ENCODE peak calls at places on chromosome 4, in four cellular contexts. Z, N, E and W are unnamed samples.

GRCh38 chr4:67988986-67989385 is 25.7 kb upstream of the TMPRSS11A start:
- DNase-seq in E (no peak), N (no peak), Z (no peak), W (no peak)

GRCh38 chr4:85932371-85933305 is 427.2 kb downstream of the MAPK10 start:
- DNase-seq in Z (peak), E (no peak), N (no peak), W (no peak)

GRCh38 chr4:184437988-184438774 is 36.2 kb downstream of the IRF2 start:
- DNase-seq in N (no peak), E (no peak), Z (no peak), W (no peak)

GRCh38 chr4:58849026-58849425 is 1738.8 kb upstream of the IGFBP7 start:
- DNase-seq in Z (no peak), N (no peak), E (no peak), W (no peak)

GRCh38 chr4:83910693-83911092 is 374.8 kb downstream of the GPAT3 start:
- DNase-seq in Z (no peak), N (no peak), E (no peak), W (no peak)

GRCh38 chr4:144872508-144873293 is 225.3 kb downstream of the ANAPC10 start:
- DNase-seq in E (no peak), Z (no peak), N (no peak), W (no peak)

GRCh38 chr4:43564601-43565000 is 672.1 kb downstream of the GRXCR1 start:
- DNase-seq in N (no peak), Z (no peak), E (no peak), W (no peak)

GRCh38 chr4:190020790-190021717 is 6.0 kb downstream of the FRG2 start:
- DNase-seq in Z (peak), N (no peak), E (peak), W (no peak)

GRCh38 chr4:185235480-185236154 is 26.2 kb downstream of the SNX25 start:
- DNase-seq in Z (no peak), E (no peak), N (no peak), W (no peak)

GRCh38 chr4:111602848-111603247 is 542.4 kb upstream of the FAM241A start:
- DNase-seq in N (no peak), E (no peak), Z (no peak), W (no peak)

GRCh38 chr4:1085404-1085799 is 28.0 kb downstream of the RNF212 start:
- DNase-seq in E (no peak), Z (no peak), N (no peak), W (no peak)

GRCh38 chr4:22264261-22264660 is 251.6 kb downstream of the ADGRA3 start:
- DNase-seq in E (no peak), Z (no peak), N (no peak), W (no peak)

GRCh38 chr4:106650701-106651100 is 282.1 kb upstream of the GIMD1 start:
- DNase-seq in N (no peak), E (no peak), Z (no peak), W (no peak)

GRCh38 chr4:38188631-38189101 is 228.5 kb downstream of the PTTG2 start:
- DNase-seq in E (no peak), Z (no peak), N (no peak), W (no peak)

GRCh38 chr4:7539659-7540058 is 104.9 kb upstream of the PSAPL1 start:
- DNase-seq in E (peak), Z (peak), N (peak), W (no peak)

GRCh38 chr4:15416357-15417327 is 11.2 kb upstream of the C1QTNF7 start:
- DNase-seq in E (no peak), Z (no peak), N (no peak), W (no peak)

GRCh38 chr4:111037591-111037990 is 414.7 kb upstream of the PITX2 start:
- DNase-seq in N (no peak), Z (no peak), E (no peak), W (no peak)

GRCh38 chr4:88054909-88055308 is 47.5 kb downstream of the PKD2 start:
- DNase-seq in Z (peak), E (no peak), N (no peak), W (no peak)

GRCh38 chr4:122857160-122857559 is 30.5 kb downstream of the FGF2 start:
- DNase-seq in E (no peak), N (no peak), Z (no peak), W (no peak)
- H3K27ac ChIP-seq in E (no peak), N (no peak), Z (peak), W (peak)

GRCh38 chr4:24775209-24775608 is 20.2 kb upstream of the SOD3 start:
- DNase-seq in E (no peak), N (no peak), Z (no peak), W (no peak)
- H3K27ac ChIP-seq in E (no peak), N (no peak), Z (no peak), W (no peak)

GRCh38 chr4:114263233-114263632 is 283.8 kb upstream of the ARSJ start:
- DNase-seq in E (no peak), Z (no peak), N (no peak), W (no peak)
- H3K27ac ChIP-seq in E (no peak), Z (no peak), N (no peak), W (no peak)

DNA sequence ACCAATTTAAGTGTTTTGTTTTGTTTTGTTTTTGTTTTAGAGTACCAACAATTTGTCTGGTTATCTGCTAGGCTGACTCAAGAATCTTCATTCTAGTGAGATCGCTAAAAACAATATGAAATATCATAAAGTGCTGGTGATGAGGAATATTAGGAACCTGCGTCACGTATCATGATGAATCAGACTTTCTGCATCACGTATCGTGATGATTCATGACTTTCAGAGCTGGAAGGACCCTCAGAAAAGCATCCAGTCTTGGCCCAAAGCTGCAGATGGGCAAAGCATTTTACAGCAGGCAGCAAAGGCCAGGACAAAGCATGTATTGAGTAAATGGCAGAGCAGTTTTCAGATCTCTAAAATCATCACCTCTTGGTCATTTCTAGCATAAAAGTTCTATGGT is 278.0 kb upstream of the BOD1L1 start:
- DNase-seq in Z (no peak), N (no peak), E (no peak), W (no peak)
- H3K27ac ChIP-seq in Z (no peak), N (no peak), E (no peak), W (no peak)

DNA sequence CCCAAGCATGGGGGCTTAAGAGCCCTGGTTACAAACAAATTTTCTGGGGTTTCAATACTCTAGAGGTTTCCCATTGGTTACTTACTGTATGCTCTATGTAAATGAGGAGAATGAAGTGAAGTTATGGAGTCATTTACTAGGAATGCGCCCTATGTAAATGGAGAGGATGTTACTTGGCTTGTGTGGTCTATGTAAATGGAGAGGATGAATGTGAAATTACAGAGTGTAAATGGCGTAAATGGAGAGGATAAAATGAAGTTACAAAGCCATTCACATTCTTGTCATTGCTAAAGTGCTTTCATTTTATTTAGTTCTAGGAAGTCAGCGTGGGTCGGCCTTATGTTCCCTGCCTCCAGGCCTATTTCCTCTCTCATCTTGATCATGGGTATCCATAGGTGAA is 810.5 kb upstream of the ADGRL3 start:
- DNase-seq in N (no peak), E (no peak), Z (no peak), W (no peak)
- H3K27ac ChIP-seq in N (no peak), E (no peak), Z (no peak), W (no peak)

DNA sequence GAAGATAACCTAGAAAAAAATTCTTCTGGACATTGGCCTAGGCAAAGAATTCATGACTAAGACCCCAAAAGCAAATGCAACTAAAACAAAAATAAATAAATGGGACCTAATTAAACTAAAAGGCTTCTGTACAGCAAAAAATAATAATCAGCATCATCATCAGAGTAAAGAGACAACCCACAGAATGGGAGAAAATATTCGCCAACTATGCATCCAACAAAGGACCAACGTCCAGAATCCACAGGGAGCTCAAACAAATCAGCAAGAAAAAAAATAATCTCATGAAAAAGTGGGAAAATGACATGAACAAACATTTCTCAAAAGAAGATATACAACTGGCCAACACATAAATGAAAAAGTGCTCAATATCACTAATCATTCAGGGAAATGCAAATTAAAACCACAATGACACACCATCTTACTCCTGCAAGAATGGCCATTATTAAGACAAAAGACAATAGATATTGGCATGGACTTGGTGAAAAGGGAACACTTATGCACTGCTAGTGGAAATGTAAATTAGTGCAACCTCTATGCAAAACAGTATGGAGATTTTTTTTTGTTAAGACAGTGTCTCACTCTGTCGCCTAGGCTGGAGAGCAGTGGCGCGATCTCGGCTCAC is 30.0 kb downstream of the ELF2 start:
- DNase-seq in Z (no peak), E (no peak), N (no peak), W (no peak)
- H3K27ac ChIP-seq in Z (no peak), E (no peak), N (no peak), W (no peak)

GRCh38 chr4:174764105-174764729 is 64.8 kb downstream of the GLRA3 start:
- DNase-seq in N (no peak), E (no peak), Z (peak), W (no peak)
- H3K27ac ChIP-seq in N (no peak), E (no peak), Z (no peak), W (no peak)

GRCh38 chr4:117096886-117097285 is 11.5 kb upstream of the TRAM1L1 start:
- DNase-seq in E (no peak), N (no peak), Z (no peak), W (no peak)
- H3K27ac ChIP-seq in E (no peak), N (no peak), Z (no peak), W (no peak)